ENCODE peak calls at places on chromosomes 4 and X, in eight cellular contexts. V, P, R, D, G, F, K and N are unnamed samples.
A peak's percentile ranks its signal among the peaks of the same experiment; 100 is the strongest.

GRCh38 chrX:9988762-9989161 is 21.6 kb downstream of the CLDN34 start:
- DNase-seq in V (peak; percentile 23), P (no peak), R (peak; percentile 24), D (no peak), G (no peak), F (no peak), K (no peak), N (no peak)

GRCh38 chrX:55524487-55524886 is 34.8 kb upstream of the USP51 start:
- DNase-seq in V (no peak), P (no peak), R (no peak), D (no peak), G (no peak), F (no peak), K (no peak), N (no peak)

GRCh38 chr4:87108142-87108546 is 112.3 kb downstream of the KLHL8 start:
- DNase-seq in V (peak; percentile 37), P (no peak), R (peak; percentile 18), D (no peak), G (no peak), F (peak; percentile 71), K (peak; percentile 73), N (no peak)

GRCh38 chr4:20646287-20646686 is 54.0 kb upstream of the PACRGL start:
- DNase-seq in V (no peak), P (no peak), R (no peak), D (no peak), G (no peak), F (no peak), K (no peak), N (no peak)

GRCh38 chr4:86757468-86757867 is 91.7 kb downstream of the SLC10A6 start:
- DNase-seq in V (no peak), P (no peak), R (no peak), D (no peak), G (no peak), F (no peak), K (no peak), N (no peak)

GRCh38 chrX:50635811-50636365 is 165.3 kb upstream of the DGKK start:
- DNase-seq in V (peak; percentile 22), P (no peak), R (no peak), D (no peak), G (no peak), F (no peak), K (no peak), N (no peak)

GRCh38 chrX:106802388-106803275 is at the start of gene TBC1D8B:
- DNase-seq in V (peak; percentile 14), P (peak; percentile 80), R (peak; percentile 80), D (peak; percentile 91), G (peak; percentile 37), F (peak; percentile 89), K (peak; percentile 84), N (peak; percentile 85)

GRCh38 chrX:125826080-125826479 is 340.0 kb downstream of the DCAF12L2 start:
- DNase-seq in V (no peak), P (no peak), R (no peak), D (no peak), G (no peak), F (no peak), K (no peak), N (no peak)

GRCh38 chr4:113979973-113980615 is 647 bp upstream of the ARSJ start:
- DNase-seq in V (no peak), P (no peak), R (no peak), D (no peak), G (no peak), F (no peak), K (no peak), N (no peak)

GRCh38 chr4:53633608-53634007 is 42.3 kb upstream of the LNX1 start:
- DNase-seq in V (no peak), P (no peak), R (no peak), D (peak; percentile 92), G (no peak), F (peak; percentile 75), K (no peak), N (peak; percentile 50)

GRCh38 chr4:5676763-5677162 is 31.6 kb downstream of the EVC2 start:
- DNase-seq in V (no peak), P (no peak), R (no peak), D (no peak), G (no peak), F (no peak), K (no peak), N (no peak)

GRCh38 chrX:53093177-53093655 is 726 bp upstream of the KANTR start:
- DNase-seq in V (peak; percentile 78), P (peak; percentile 87), R (peak; percentile 71), D (peak; percentile 93), G (peak; percentile 78), F (peak; percentile 93), K (peak; percentile 91), N (peak; percentile 78)

GRCh38 chrX:8254386-8254785 is 83.3 kb upstream of the VCX2 start:
- DNase-seq in V (no peak), P (no peak), R (no peak), D (no peak), G (no peak), F (no peak), K (no peak), N (no peak)

GRCh38 chr4:14110407-14110806 is 482.9 kb upstream of the BOD1L1 start:
- DNase-seq in V (no peak), P (no peak), R (no peak), D (no peak), G (no peak), F (no peak), K (no peak), N (no peak)

GRCh38 chr4:53601251-53601764 is 10.0 kb upstream of the LNX1 start:
- DNase-seq in V (peak; percentile 41), P (peak; percentile 29), R (no peak), D (peak; percentile 89), G (peak; percentile 33), F (no peak), K (no peak), N (peak; percentile 31)

GRCh38 chr4:74206088-74206826 is 48.3 kb downstream of the MTHFD2L start:
- DNase-seq in V (no peak), P (no peak), R (no peak), D (no peak), G (peak; percentile 67), F (no peak), K (no peak), N (no peak)
- TF ChIP-seq EP300 in V (no peak), P (no peak), R (no peak), D (no peak), G (peak; percentile 64), F (no peak), K (no peak), N (no peak)

GRCh38 chr4:166006217-166006616 is 133.2 kb downstream of the TLL1 start:
- DNase-seq in V (no peak), P (no peak), R (no peak), D (no peak), G (no peak), F (no peak), K (no peak), N (no peak)

GRCh38 chr4:166008510-166008909 is 135.5 kb downstream of the TLL1 start:
- DNase-seq in V (no peak), P (no peak), R (no peak), D (no peak), G (no peak), F (no peak), K (no peak), N (no peak)

DNA sequence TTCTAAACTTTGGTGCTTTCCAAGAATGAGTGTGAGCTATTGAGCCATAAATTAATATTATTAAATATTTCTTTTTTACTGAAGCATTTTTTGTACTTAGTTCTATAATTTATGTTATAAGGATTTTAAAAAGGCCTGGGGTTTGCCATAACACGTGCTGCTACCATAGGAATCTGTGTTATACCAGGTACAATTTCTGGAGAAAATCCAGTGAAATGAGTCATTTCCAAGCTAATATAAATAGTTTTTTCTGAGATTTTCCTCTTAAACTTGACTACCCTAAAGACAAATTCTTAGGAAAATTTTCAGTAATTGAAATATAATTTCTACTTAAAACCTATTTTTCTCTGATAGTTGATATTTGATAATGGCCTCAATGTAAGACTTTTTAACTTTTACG is 130.8 kb downstream of the TLL1 start:
- DNase-seq in V (no peak), P (no peak), R (no peak), D (no peak), G (no peak), F (no peak), K (no peak), N (no peak)
- H3K27ac ChIP-seq in V (no peak overlapping the region), P (no peak overlapping the region), R (no peak overlapping the region), D (no peak overlapping the region), G (no peak overlapping the region), F (no peak overlapping the region), K (no peak overlapping the region), N (no peak overlapping the region)

GRCh38 chrX:154735695-154736393 is 15.0 kb downstream of the GAB3 start:
- DNase-seq in V (no peak), P (peak; percentile 51), R (no peak), D (no peak), G (no peak), F (peak; percentile 84), K (no peak), N (peak; percentile 38)

GRCh38 chrX:154738013-154738738 is 12.7 kb downstream of the GAB3 start:
- DNase-seq in V (no peak), P (peak; percentile 45), R (no peak), D (no peak), G (peak; percentile 29), F (peak; percentile 86), K (no peak), N (peak; percentile 47)

GRCh38 chrX:154734101-154734781 is 16.6 kb downstream of the GAB3 start:
- DNase-seq in V (no peak), P (peak; percentile 19), R (no peak), D (no peak), G (no peak), F (no peak), K (no peak), N (peak; percentile 18)

GRCh38 chrX:154742623-154743022 is 8.3 kb downstream of the GAB3 start:
- DNase-seq in V (no peak), P (no peak), R (no peak), D (no peak), G (no peak), F (no peak), K (no peak), N (no peak)

DNA sequence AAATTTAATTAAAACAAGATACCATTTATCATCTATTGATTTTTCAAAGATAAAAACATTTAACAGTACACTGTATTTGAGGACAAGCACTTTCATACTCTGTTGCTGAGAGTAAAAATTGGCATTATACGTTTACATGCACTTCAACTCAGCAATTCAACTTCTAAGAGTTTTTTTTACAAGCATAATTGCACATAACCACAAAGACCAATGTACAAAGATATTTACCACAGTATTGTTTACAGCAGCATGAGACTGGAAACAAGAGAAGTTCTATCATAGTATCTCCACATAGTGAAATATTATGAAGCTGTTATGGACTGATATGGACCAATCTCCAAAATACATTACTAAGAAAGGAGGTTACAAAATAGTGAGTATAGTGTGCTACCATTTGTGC is 10.9 kb downstream of the GAB3 start:
- DNase-seq in V (no peak), P (no peak), R (no peak), D (no peak), G (no peak), F (no peak), K (no peak), N (no peak)
- H3K4me1 ChIP-seq in V (no peaks in the 10 kb centered on the region), P (peaks cover 5% of the 10 kb centered on the region), R (peaks cover 19% of the 10 kb centered on the region), D (peaks cover 42% of the 10 kb centered on the region), G (peaks cover 41% of the 10 kb centered on the region), F (peaks cover 28% of the 10 kb centered on the region), K (peaks cover 17% of the 10 kb centered on the region), N (no peaks in the 10 kb centered on the region)

DNA sequence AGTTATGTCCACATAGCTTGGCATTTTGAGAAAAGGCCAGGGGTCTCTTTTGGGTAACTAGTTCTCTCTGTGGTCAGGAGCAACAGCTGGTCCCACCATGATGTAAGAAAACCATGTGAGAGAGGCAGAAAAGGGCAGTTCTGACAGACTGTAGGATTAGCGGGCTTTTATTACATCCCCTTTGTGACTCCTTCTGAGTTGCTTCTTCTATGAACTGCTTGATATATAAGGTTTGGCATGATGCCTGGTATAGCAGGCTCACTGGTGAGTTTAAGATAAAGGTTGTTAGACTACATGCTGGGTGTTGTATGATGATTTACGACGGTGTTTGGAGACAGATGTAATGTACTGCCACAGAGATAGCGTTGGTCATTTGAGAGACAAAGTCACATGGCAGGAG is 2308.1 kb upstream of the AGA start:
- DNase-seq in V (no peak), P (no peak), R (no peak), D (no peak), G (peak; percentile 3), F (no peak), K (no peak), N (no peak)
- TF ChIP-seq EP300 in V (no peak), P (no peak), R (no peak), D (no peak), G (peak; percentile 55), F (no peak), K (no peak), N (no peak)